ENCODE peak calls at places on chromosome 17, in seven cellular contexts. One of them, this sample, is unnamed.

GRCh38 chr17:29176500-29177351 is 3.5 kb downstream of the MYO18A start:
- DNase-seq in GM04504: no peak
- DNase-seq in adrenal gland: peak; percentile 68
- DNase-seq in GM10248: peak; percentile 77
- DNase-seq in ascending aorta: no peak
- DNase-seq in AG04449: no peak
- DNase-seq in activated CD4-positive, alpha-beta T cell treated with anti-CD3 and anti-CD28 coated beads, Interleukin-2, amount 10 ng/mL, durations not matched to agents 7 days and 5 days: peak; percentile 52
- DNase-seq in this sample: peak; percentile 54

GRCh38 chr17:52170963-52171572 is 12.6 kb upstream of the CA10 start:
- DNase-seq in AG04449: no peak
- DNase-seq in activated CD4-positive, alpha-beta T cell treated with anti-CD3 and anti-CD28 coated beads, Interleukin-2, amount 10 ng/mL, durations not matched to agents 7 days and 5 days: no peak
- DNase-seq in ascending aorta: no peak
- DNase-seq in GM10248: no peak
- DNase-seq in adrenal gland: peak; percentile 21
- DNase-seq in GM04504: no peak
- DNase-seq in this sample: no peak

GRCh38 chr17:81222906-81223757 is at the start of gene CEP131:
- DNase-seq in ascending aorta: peak; percentile 99
- DNase-seq in activated CD4-positive, alpha-beta T cell treated with anti-CD3 and anti-CD28 coated beads, Interleukin-2, amount 10 ng/mL, durations not matched to agents 7 days and 5 days: peak; percentile 99
- DNase-seq in AG04449: peak; percentile 82
- DNase-seq in adrenal gland: peak; percentile 99
- DNase-seq in GM04504: peak; percentile 96
- DNase-seq in GM10248: peak; percentile 99
- DNase-seq in this sample: peak; percentile 99

GRCh38 chr17:4583796-4584124 is 569 bp upstream of the SMTNL2 start:
- DNase-seq in activated CD4-positive, alpha-beta T cell treated with anti-CD3 and anti-CD28 coated beads, Interleukin-2, amount 10 ng/mL, durations not matched to agents 7 days and 5 days: no peak
- DNase-seq in GM10248: no peak
- DNase-seq in adrenal gland: no peak
- DNase-seq in ascending aorta: no peak
- DNase-seq in GM04504: no peak
- DNase-seq in AG04449: no peak
- DNase-seq in this sample: no peak

GRCh38 chr17:1362964-1363363 is 37.1 kb downstream of the YWHAE start:
- DNase-seq in activated CD4-positive, alpha-beta T cell treated with anti-CD3 and anti-CD28 coated beads, Interleukin-2, amount 10 ng/mL, durations not matched to agents 7 days and 5 days: no peak
- DNase-seq in adrenal gland: peak; percentile 41
- DNase-seq in AG04449: no peak
- DNase-seq in GM10248: peak; percentile 38
- DNase-seq in ascending aorta: peak; percentile 72
- DNase-seq in GM04504: no peak
- DNase-seq in this sample: no peak

GRCh38 chr17:70365098-70365583 is 195.8 kb downstream of the KCNJ2 start:
- DNase-seq in AG04449: peak; percentile 7
- DNase-seq in adrenal gland: no peak
- DNase-seq in ascending aorta: no peak
- DNase-seq in activated CD4-positive, alpha-beta T cell treated with anti-CD3 and anti-CD28 coated beads, Interleukin-2, amount 10 ng/mL, durations not matched to agents 7 days and 5 days: no peak
- DNase-seq in GM04504: peak; percentile 0
- DNase-seq in GM10248: peak; percentile 37
- DNase-seq in this sample: no peak

GRCh38 chr17:75321506-75321905 is 32.3 kb upstream of the SLC25A19 start:
- DNase-seq in GM10248: no peak
- DNase-seq in GM04504: no peak
- DNase-seq in ascending aorta: no peak
- DNase-seq in activated CD4-positive, alpha-beta T cell treated with anti-CD3 and anti-CD28 coated beads, Interleukin-2, amount 10 ng/mL, durations not matched to agents 7 days and 5 days: no peak
- DNase-seq in adrenal gland: no peak
- DNase-seq in AG04449: no peak
- DNase-seq in this sample: no peak

GRCh38 chr17:32903774-32904673 is 23.9 kb upstream of the TMEM98 start:
- DNase-seq in adrenal gland: no peak
- DNase-seq in AG04449: no peak
- DNase-seq in activated CD4-positive, alpha-beta T cell treated with anti-CD3 and anti-CD28 coated beads, Interleukin-2, amount 10 ng/mL, durations not matched to agents 7 days and 5 days: no peak
- DNase-seq in GM04504: no peak
- DNase-seq in GM10248: no peak
- DNase-seq in ascending aorta: no peak
- DNase-seq in this sample: no peak

GRCh38 chr17:35774499-35774898 is 13.8 kb downstream of the C17orf50 start:
- DNase-seq in activated CD4-positive, alpha-beta T cell treated with anti-CD3 and anti-CD28 coated beads, Interleukin-2, amount 10 ng/mL, durations not matched to agents 7 days and 5 days: no peak
- DNase-seq in AG04449: no peak
- DNase-seq in GM04504: no peak
- DNase-seq in adrenal gland: no peak
- DNase-seq in GM10248: no peak
- DNase-seq in ascending aorta: peak; percentile 87
- DNase-seq in this sample: peak; percentile 67

GRCh38 chr17:18089613-18090012 is 1.9 kb downstream of the DRG2 start:
- DNase-seq in GM10248: no peak
- DNase-seq in AG04449: no peak
- DNase-seq in ascending aorta: no peak
- DNase-seq in GM04504: no peak
- DNase-seq in adrenal gland: no peak
- DNase-seq in activated CD4-positive, alpha-beta T cell treated with anti-CD3 and anti-CD28 coated beads, Interleukin-2, amount 10 ng/mL, durations not matched to agents 7 days and 5 days: no peak
- DNase-seq in this sample: no peak

GRCh38 chr17:57572062-57572461 is 173.0 kb downstream of the CCDC182 start:
- DNase-seq in GM10248: no peak
- DNase-seq in GM04504: no peak
- DNase-seq in ascending aorta: peak; percentile 81
- DNase-seq in activated CD4-positive, alpha-beta T cell treated with anti-CD3 and anti-CD28 coated beads, Interleukin-2, amount 10 ng/mL, durations not matched to agents 7 days and 5 days: no peak
- DNase-seq in AG04449: no peak
- DNase-seq in adrenal gland: no peak
- DNase-seq in this sample: no peak